ENCODE peak calls at places on chromosomes 5 and 9, in four cellular contexts. S is H1, H is sigmoid colon, U is MCF 10A. L is an unnamed sample.

GRCh38 chr5:134609232-134609851 is 23.3 kb downstream of the SAR1B start:
- DNase-seq in S (no peak), H (no peak), U (no peak), L (peak)

GRCh38 chr9:33751536-33752129 is 43.7 kb upstream of the PRSS3 start:
- DNase-seq in S (no peak), H (no peak), U (no peak), L (no peak)

GRCh38 chr9:122119721-122120120 is 26.6 kb upstream of the TTLL11 start:
- DNase-seq in S (no peak), H (no peak), U (no peak), L (no peak)

GRCh38 chr9:72718503-72718902 is 197.1 kb downstream of the TMC1 start:
- DNase-seq in S (no peak), H (no peak), U (no peak), L (no peak)

GRCh38 chr9:136530472-136531089 is 15.3 kb downstream of the NOTCH1 start:
- DNase-seq in S (no peak), H (no peak), U (no peak), L (no peak)

GRCh38 chr5:105836263-105836662 is 1834.5 kb downstream of the EFNA5 start:
- DNase-seq in S (no peak), H (no peak), U (no peak), L (peak)

GRCh38 chr9:93601666-93602065 is 25.3 kb downstream of the PHF2 start:
- DNase-seq in S (no peak), H (no peak), U (no peak), L (no peak)

GRCh38 chr5:135335031-135335828 is 63.8 kb downstream of the MACROH2A1 start:
- DNase-seq in S (no peak), H (no peak), U (no peak), L (no peak)

GRCh38 chr9:131111186-131111853 is 14.1 kb upstream of the NUP214 start:
- DNase-seq in S (no peak), H (no peak), U (no peak), L (no peak)

GRCh38 chr9:5652810-5653209 is 23.9 kb downstream of the RIC1 start:
- DNase-seq in S (no peak), H (no peak), U (no peak), L (peak)

GRCh38 chr5:40441733-40442132 is 238.0 kb upstream of the PTGER4 start:
- DNase-seq in S (no peak), H (no peak), U (no peak), L (no peak)

GRCh38 chr5:152462021-152462721 is 57.1 kb upstream of the NMUR2 start:
- DNase-seq in S (no peak), H (no peak), U (no peak), L (peak)

GRCh38 chr5:95892784-95893354 is 68.8 kb downstream of the ELL2 start:
- DNase-seq in S (no peak), H (no peak), U (peak), L (peak)

GRCh38 chr9:73613092-73613701 is 461.5 kb downstream of the ANXA1 start:
- DNase-seq in S (no peak), H (no peak), U (no peak), L (no peak)

GRCh38 chr9:136857166-136857565 is 5.0 kb downstream of the MAMDC4 start:
- DNase-seq in S (no peak), H (no peak), U (no peak), L (no peak)

GRCh38 chr5:1003296-1003937 is 5.2 kb upstream of the NKD2 start:
- DNase-seq in S (no peak), H (peak), U (peak), L (peak)

GRCh38 chr5:148374693-148375360 is 8.9 kb upstream of the FBXO38 start:
- DNase-seq in S (peak), H (no peak), U (peak), L (peak)

GRCh38 chr5:108661590-108662219 is 86.0 kb upstream of the FER start:
- DNase-seq in S (no peak), H (no peak), U (peak), L (peak)